ENCODE peak calls at places on chromosomes 13 and 19, in six cellular contexts. M is AG04450, V is dorsolateral prefrontal cortex, G is body of pancreas, A is breast epithelium, L is MM.1S. H is an unnamed sample.

GRCh38 chr19:15195987-15196682 is 4.7 kb downstream of the NOTCH3 start:
- DNase-seq in M (no peak), V (no peak), G (peak), A (peak), L (no peak), H (no peak)

GRCh38 chr13:42708391-42708790 is 73.0 kb upstream of the FAM216B start:
- DNase-seq in M (no peak), V (no peak), G (no peak), A (no peak), L (no peak), H (no peak)

GRCh38 chr13:57918913-57919312 is 287.4 kb downstream of the PCDH17 start:
- DNase-seq in M (no peak), V (no peak), G (no peak), A (no peak), L (no peak), H (no peak)

GRCh38 chr13:28059214-28059613 is 41.2 kb downstream of the FLT3 start:
- DNase-seq in M (no peak), V (no peak), G (peak), A (no peak), L (peak), H (peak)

GRCh38 chr13:40453666-40454030 is 212.8 kb downstream of the FOXO1 start:
- DNase-seq in M (no peak), V (no peak), G (no peak), A (no peak), L (no peak), H (no peak)

GRCh38 chr13:81872581-81872980 is 1531.7 kb upstream of the SPRY2 start:
- DNase-seq in M (no peak), V (no peak), G (peak), A (no peak), L (peak), H (no peak)

GRCh38 chr13:41848435-41849255 is 112.3 kb downstream of the VWA8 start:
- DNase-seq in M (no peak), V (no peak), G (no peak), A (no peak), L (no peak), H (no peak)

GRCh38 chr13:39600766-39601165 is 2.2 kb downstream of the LHFPL6 start:
- DNase-seq in M (no peak), V (no peak), G (no peak), A (no peak), L (no peak), H (no peak)

GRCh38 chr19:8512115-8512967 is 1.6 kb downstream of the ZNF414 start:
- DNase-seq in M (no peak), V (no peak), G (no peak), A (no peak), L (no peak), H (no peak)

GRCh38 chr13:27712421-27712820 is 79.9 kb upstream of the GSX1 start:
- DNase-seq in M (no peak), V (no peak), G (peak), A (no peak), L (no peak), H (no peak)

GRCh38 chr19:33859016-33859415 is 62.3 kb downstream of the KCTD15 start:
- DNase-seq in M (no peak), V (no peak), G (no peak), A (no peak), L (no peak), H (no peak)

GRCh38 chr19:35715981-35716734 is 1.6 kb upstream of the KMT2B start:
- DNase-seq in M (no peak), V (peak), G (peak), A (peak), L (peak), H (peak)

GRCh38 chr19:54478677-54479266 is 5.7 kb upstream of the CDC42EP5 start:
- DNase-seq in M (no peak), V (no peak), G (no peak), A (no peak), L (peak), H (no peak)

GRCh38 chr19:6060600-6061391 is 49.5 kb downstream of the RFX2 start:
- DNase-seq in M (no peak), V (peak), G (no peak), A (peak), L (no peak), H (no peak)

GRCh38 chr13:90416519-90416918 is 931.0 kb upstream of the MIR17HG start:
- DNase-seq in M (no peak), V (no peak), G (peak), A (no peak), L (no peak), H (no peak)

GRCh38 chr13:30142502-30143211 is 164.7 kb downstream of the KATNAL1 start:
- DNase-seq in M (peak), V (no peak), G (peak), A (peak), L (no peak), H (no peak)

GRCh38 chr19:46609511-46610412 is 8.6 kb downstream of the CALM3 start:
- DNase-seq in M (no peak), V (peak), G (no peak), A (no peak), L (no peak), H (peak)

GRCh38 chr13:80276371-80277289 is 64.3 kb downstream of the SPRY2 start:
- DNase-seq in M (no peak), V (no peak), G (peak), A (no peak), L (no peak), H (no peak)

GRCh38 chr19:16088985-16089846 is 12.9 kb downstream of the TPM4 start:
- DNase-seq in M (no peak), V (no peak), G (peak), A (no peak), L (no peak), H (no peak)

GRCh38 chr19:38898788-38899446 is 501 bp downstream of the SIRT2 start:
- DNase-seq in M (no peak), V (peak), G (no peak), A (no peak), L (no peak), H (no peak)

GRCh38 chr19:2345794-2346663 is 14.0 kb upstream of the TMPRSS9 start:
- DNase-seq in M (no peak), V (no peak), G (peak), A (no peak), L (no peak), H (no peak)

GRCh38 chr13:74243637-74244526 is 109.7 kb upstream of the KLF12 start:
- DNase-seq in M (no peak), V (no peak), G (no peak), A (no peak), L (no peak), H (no peak)

GRCh38 chr13:25943666-25944065 is 108.2 kb downstream of the SHISA2 start:
- DNase-seq in M (no peak), V (no peak), G (peak), A (no peak), L (no peak), H (no peak)

GRCh38 chr19:15516363-15516762 is 8.0 kb downstream of the CYP4F22 start:
- DNase-seq in M (no peak), V (no peak), G (no peak), A (no peak), L (no peak), H (no peak)

GRCh38 chr13:41117859-41118258 is 14.7 kb downstream of the KBTBD6 start:
- DNase-seq in M (no peak), V (no peak), G (no peak), A (no peak), L (no peak), H (no peak)

GRCh38 chr13:97913206-97913605 is 40.3 kb upstream of the IPO5 start:
- DNase-seq in M (no peak), V (no peak), G (no peak), A (no peak), L (no peak), H (no peak)

GRCh38 chr13:88627071-88627470 is 955.9 kb downstream of the SLITRK5 start:
- DNase-seq in M (no peak), V (no peak), G (no peak), A (no peak), L (no peak), H (no peak)

GRCh38 chr19:4557186-4557970 is 2.1 kb downstream of the SEMA6B start:
- DNase-seq in M (no peak), V (no peak), G (no peak), A (no peak), L (no peak), H (no peak)

GRCh38 chr19:5838437-5839311 is 828 bp downstream of the FUT6 start:
- DNase-seq in M (no peak), V (no peak), G (no peak), A (no peak), L (no peak), H (no peak)

GRCh38 chr19:4575978-4576933 is 16.8 kb upstream of the SEMA6B start:
- DNase-seq in M (no peak), V (peak), G (peak), A (peak), L (peak), H (peak)

GRCh38 chr13:20209937-20210336 is 17.2 kb upstream of the GJB2 start:
- DNase-seq in M (no peak), V (no peak), G (no peak), A (no peak), L (no peak), H (no peak)
- H3K27ac ChIP-seq in M (no peak), V (no peak), G (no peak), A (no peak), L (no peak), H (no peak)

GRCh38 chr13:20812890-20813289 is 39.1 kb upstream of the EEF1AKMT1 start:
- DNase-seq in M (no peak), V (no peak), G (no peak), A (no peak), L (no peak), H (no peak)

GRCh38 chr13:20819715-20820114 is 46.0 kb upstream of the EEF1AKMT1 start:
- DNase-seq in M (no peak), V (no peak), G (no peak), A (no peak), L (no peak), H (no peak)

GRCh38 chr13:20814224-20814910 is 40.6 kb upstream of the EEF1AKMT1 start:
- DNase-seq in M (peak), V (no peak), G (peak), A (peak), L (no peak), H (no peak)

GRCh38 chr13:20810808-20811207 is 37.0 kb upstream of the EEF1AKMT1 start:
- DNase-seq in M (no peak), V (no peak), G (no peak), A (no peak), L (no peak), H (no peak)

GRCh38 chr13:20815469-20815868 is 41.7 kb upstream of the EEF1AKMT1 start:
- DNase-seq in M (no peak), V (no peak), G (no peak), A (no peak), L (no peak), H (no peak)
- H3K27ac ChIP-seq in M (no peak), V (no peak), G (no peak), A (peak), L (no peak), H (no peak)

GRCh38 chr19:18848860-18849661 is 17.3 kb downstream of the UPF1 start:
- DNase-seq in M (no peak), V (peak), G (peak), A (no peak), L (no peak), H (no peak)
- H3K27ac ChIP-seq in M (peak), V (peak), G (peak), A (peak), L (no peak), H (no peak)

GRCh38 chr13:113407531-113408393 is 43.8 kb upstream of the GRTP1 start:
- DNase-seq in M (no peak), V (no peak), G (no peak), A (no peak), L (no peak), H (no peak)
- H3K27ac ChIP-seq in M (no peak), V (no peak), G (no peak), A (no peak), L (no peak), H (no peak)